ENCODE peak calls at places on chromosomes 12 and 14, in five cellular contexts. Y is activated CD4-positive, alpha-beta T cell treated with anti-CD3 and anti-CD28 coated beads, Interleukin-2, amount 10 ng/mL, durations not matched to agents 7 days and 5 days; J is stimulated activated CD8-positive, alpha-beta memory T cell treated with anti-CD3 and anti-CD28 coated beads, Interleukin-7, amount 100 ng/mL, for 24 hours; G is fibroblast of mammary gland; X is NCI-H1417 treated with DMSO at 0.1 percent for 48 hours. Z is an unnamed sample.

GRCh38 chr12:4809449-4810218 is 89.4 kb downstream of the GALNT8 start:
- DNase-seq in Y (no peak), J (no peak), G (no peak), X (no peak), Z (no peak)

GRCh38 chr12:89880695-89881350 is 172.2 kb upstream of the ATP2B1 start:
- DNase-seq in Y (peak), J (no peak), G (no peak), X (no peak), Z (no peak)

GRCh38 chr12:188910-189621 is 24.9 kb downstream of the SLC6A12 start:
- DNase-seq in Y (peak), J (peak), G (peak), X (no peak), Z (peak)

GRCh38 chr12:93376436-93377251 is 1.1 kb upstream of the NUDT4 start:
- DNase-seq in Y (no peak), J (no peak), G (peak), X (no peak), Z (peak)

GRCh38 chr14:24895243-24895583 is 154.7 kb downstream of the STXBP6 start:
- DNase-seq in Y (no peak), J (no peak), G (no peak), X (no peak), Z (peak)

GRCh38 chr14:79836577-79836976 is 374.7 kb downstream of the DIO2 start:
- DNase-seq in Y (no peak), J (no peak), G (peak), X (no peak), Z (peak)

GRCh38 chr12:29961231-29961630 is 177.5 kb upstream of the TMTC1 start:
- DNase-seq in Y (no peak), J (no peak), G (peak), X (no peak), Z (no peak)

GRCh38 chr14:99120147-99121026 is 151.6 kb downstream of the BCL11B start:
- DNase-seq in Y (no peak), J (no peak), G (no peak), X (no peak), Z (no peak)

GRCh38 chr14:74684444-74684843 is 28.4 kb downstream of the AREL1 start:
- DNase-seq in Y (no peak), J (no peak), G (no peak), X (no peak), Z (no peak)

GRCh38 chr12:94951071-94951639 is 52.3 kb downstream of the NDUFA12 start:
- DNase-seq in Y (no peak), J (no peak), G (no peak), X (no peak), Z (no peak)

GRCh38 chr14:81831128-81831815 is 297.6 kb upstream of the SEL1L start:
- DNase-seq in Y (no peak), J (no peak), G (peak), X (no peak), Z (no peak)

GRCh38 chr14:26281280-26281998 is 316.4 kb downstream of the NOVA1 start:
- DNase-seq in Y (no peak), J (no peak), G (peak), X (no peak), Z (peak)

GRCh38 chr14:87837306-87837705 is 155.7 kb downstream of the GALC start:
- DNase-seq in Y (no peak), J (no peak), G (no peak), X (no peak), Z (no peak)

GRCh38 chr14:53430870-53431269 is 277.7 kb upstream of the DDHD1 start:
- DNase-seq in Y (no peak), J (no peak), G (no peak), X (no peak), Z (peak)

GRCh38 chr12:31353730-31354708 is 28.1 kb upstream of the SINHCAF start:
- DNase-seq in Y (no peak), J (no peak), G (no peak), X (peak), Z (no peak)

GRCh38 chr12:5808956-5809355 is 136.1 kb downstream of the ANO2 start:
- DNase-seq in Y (no peak), J (no peak), G (peak), X (no peak), Z (peak)

GRCh38 chr12:102441077-102441596 is 39.2 kb downstream of the IGF1 start:
- DNase-seq in Y (no peak), J (no peak), G (no peak), X (no peak), Z (no peak)

GRCh38 chr14:23093993-23094665 is 807 bp downstream of the ACIN1 start:
- DNase-seq in Y (no peak), J (peak), G (no peak), X (no peak), Z (no peak)

GRCh38 chr14:93480867-93481266 is 50.1 kb downstream of the UNC79 start:
- DNase-seq in Y (no peak), J (no peak), G (no peak), X (no peak), Z (no peak)

GRCh38 chr14:63745858-63746425 is 18.1 kb upstream of the SGPP1 start:
- DNase-seq in Y (peak), J (no peak), G (no peak), X (no peak), Z (no peak)

GRCh38 chr14:71403673-71404072 is 496.4 kb downstream of the PCNX1 start:
- DNase-seq in Y (peak), J (no peak), G (peak), X (no peak), Z (peak)

GRCh38 chr12:108373111-108373510 is 34.0 kb upstream of the CMKLR1 start:
- DNase-seq in Y (no peak), J (no peak), G (no peak), X (no peak), Z (no peak)

GRCh38 chr12:11778703-11779102 is 129.2 kb downstream of the ETV6 start:
- DNase-seq in Y (no peak), J (no peak), G (no peak), X (no peak), Z (no peak)

GRCh38 chr14:102683399-102684275 is 91.2 kb downstream of the RCOR1 start:
- DNase-seq in Y (no peak), J (no peak), G (no peak), X (no peak), Z (no peak)

GRCh38 chr12:94707892-94708291 is 57.5 kb upstream of the TMCC3 start:
- DNase-seq in Y (no peak), J (no peak), G (peak), X (no peak), Z (peak)

GRCh38 chr12:124484526-124484953 is 82.9 kb downstream of the NCOR2 start:
- DNase-seq in Y (peak), J (no peak), G (no peak), X (no peak), Z (no peak)

GRCh38 chr14:76954791-76955190 is 73.7 kb downstream of the IRF2BPL start:
- DNase-seq in Y (no peak), J (no peak), G (no peak), X (no peak), Z (no peak)

GRCh38 chr12:106492893-106493292 is 89.9 kb upstream of the RFX4 start:
- DNase-seq in Y (no peak), J (no peak), G (no peak), X (no peak), Z (no peak)

GRCh38 chr14:68694516-68695235 is 98.2 kb downstream of the ZFP36L1 start:
- DNase-seq in Y (no peak), J (no peak), G (peak), X (no peak), Z (no peak)

GRCh38 chr12:43742106-43742505 is 16.5 kb downstream of the PUS7L start:
- DNase-seq in Y (no peak), J (no peak), G (peak), X (no peak), Z (peak)

GRCh38 chr12:94560416-94561221 is 89.7 kb downstream of the TMCC3 start:
- DNase-seq in Y (no peak), J (peak), G (peak), X (no peak), Z (peak)

GRCh38 chr12:100504820-100505219 is 31.2 kb downstream of the NR1H4 start:
- DNase-seq in Y (no peak), J (no peak), G (no peak), X (no peak), Z (no peak)

GRCh38 chr12:6963016-6963731 is 7.3 kb downstream of the PHB2 start:
- DNase-seq in Y (no peak), J (no peak), G (no peak), X (peak), Z (no peak)

GRCh38 chr12:62813031-62813829 is 121.7 kb downstream of the PPM1H start:
- DNase-seq in Y (peak), J (peak), G (peak), X (no peak), Z (peak)

GRCh38 chr12:111066744-111067437 is 146.5 kb upstream of the MYL2 start:
- DNase-seq in Y (no peak), J (no peak), G (peak), X (no peak), Z (no peak)

GRCh38 chr12:107372229-107372658 is 278.9 kb upstream of the CRY1 start:
- DNase-seq in Y (peak), J (no peak), G (no peak), X (no peak), Z (no peak)

GRCh38 chr12:51381226-51382079 is 9.8 kb downstream of the GALNT6 start:
- DNase-seq in Y (no peak), J (no peak), G (peak), X (no peak), Z (peak)

GRCh38 chr14:74425525-74426201 is 347 bp downstream of the SYNDIG1L start:
- DNase-seq in Y (peak), J (peak), G (no peak), X (no peak), Z (peak)

GRCh38 chr12:131260970-131261369 is 307.3 kb downstream of the ADGRD1 start:
- DNase-seq in Y (no peak), J (no peak), G (no peak), X (no peak), Z (no peak)

GRCh38 chr12:107417004-107417403 is 268.6 kb upstream of the PWP1 start:
- DNase-seq in Y (no peak), J (no peak), G (no peak), X (no peak), Z (no peak)

Z was measured in EH.